ENCODE peak calls at places on chromosomes 1 and 21, in seven cellular contexts. P, Y, B, W, Z, I and C are unnamed samples.
A peak's percentile ranks its signal among the peaks of the same experiment; 100 is the strongest.

GRCh38 chr21:27422435-27422834 is 455.5 kb upstream of the ADAMTS5 start:
- DNase-seq in P (no peak), Y (no peak), B (peak; percentile 14), W (no peak), Z (peak; percentile 47), I (no peak), C (no peak)

GRCh38 chr21:40386301-40386911 is 460.6 kb downstream of the DSCAM start:
- DNase-seq in P (peak; percentile 56), Y (no peak), B (no peak), W (peak; percentile 69), Z (no peak), I (peak; percentile 81), C (peak; percentile 24)

GRCh38 chr1:31183126-31183525 is 56.6 kb downstream of the NKAIN1 start:
- DNase-seq in P (no peak), Y (no peak), B (no peak), W (no peak), Z (no peak), I (no peak), C (no peak)

GRCh38 chr1:59768752-59769411 is 45.9 kb upstream of the HOOK1 start:
- DNase-seq in P (peak; percentile 9), Y (no peak), B (no peak), W (no peak), Z (no peak), I (no peak), C (peak; percentile 86)

GRCh38 chr1:39952359-39953110 is 2.4 kb upstream of the MFSD2A start:
- DNase-seq in P (no peak), Y (no peak), B (no peak), W (peak; percentile 42), Z (peak; percentile 28), I (no peak), C (no peak)

GRCh38 chr21:44414291-44415072 is 40.8 kb upstream of the LRRC3 start:
- DNase-seq in P (no peak), Y (no peak), B (no peak), W (no peak), Z (no peak), I (peak; percentile 50), C (no peak)

GRCh38 chr1:64245495-64245894 is 42.1 kb downstream of the UBE2U start:
- DNase-seq in P (no peak), Y (no peak), B (no peak), W (no peak), Z (no peak), I (no peak), C (no peak)

GRCh38 chr1:245645406-245645805 is 490.6 kb downstream of the KIF26B start:
- DNase-seq in P (no peak), Y (no peak), B (no peak), W (no peak), Z (no peak), I (no peak), C (no peak)

GRCh38 chr1:27357281-27358037 is 9.3 kb downstream of the MAP3K6 start:
- DNase-seq in P (peak; percentile 77), Y (peak; percentile 65), B (peak; percentile 65), W (peak; percentile 79), Z (peak; percentile 33), I (peak; percentile 89), C (peak; percentile 37)

GRCh38 chr21:45411810-45412206 is 6.8 kb downstream of the COL18A1 start:
- DNase-seq in P (no peak), Y (no peak), B (no peak), W (no peak), Z (no peak), I (no peak), C (no peak)

GRCh38 chr1:35298464-35298863 is 30.0 kb downstream of the ZMYM4 start:
- DNase-seq in P (peak; percentile 40), Y (peak; percentile 15), B (peak; percentile 68), W (peak; percentile 31), Z (peak; percentile 45), I (no peak), C (no peak)

GRCh38 chr1:223320959-223321358 is 43.0 kb downstream of the SUSD4 start:
- DNase-seq in P (no peak), Y (no peak), B (no peak), W (no peak), Z (no peak), I (no peak), C (no peak)

GRCh38 chr1:78673120-78673519 is 23.5 kb downstream of the IFI44 start:
- DNase-seq in P (no peak), Y (no peak), B (no peak), W (no peak), Z (no peak), I (no peak), C (no peak)

DNA sequence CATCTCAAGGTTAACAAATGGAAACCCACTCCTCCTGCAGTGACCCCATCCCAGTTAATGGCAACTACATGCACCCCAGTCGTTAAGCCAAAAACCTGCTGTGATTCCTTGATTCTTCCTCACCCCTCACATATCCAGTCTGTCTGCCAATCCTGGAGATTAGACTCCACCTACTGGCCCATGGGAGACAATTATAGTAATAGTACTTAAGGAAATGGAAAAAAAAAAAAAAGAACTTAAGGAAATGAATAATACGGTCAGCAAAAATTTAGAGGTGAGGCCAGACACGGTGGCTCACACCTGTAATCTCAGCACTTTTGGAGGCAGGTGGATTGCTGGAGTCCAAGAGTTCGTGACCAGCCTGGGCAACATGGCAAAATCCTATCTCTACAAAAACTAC is 7.0 kb downstream of the NOL9 start:
- DNase-seq in P (no peak), Y (no peak), B (peak; percentile 51), W (no peak), Z (no peak), I (no peak), C (no peak)
- TF ChIP-seq CTCF in P (no peak), Y (no peak), B (peak; percentile 40), W (no peak), Z (no peak), I (no peak), C (peak; percentile 48)

DNA sequence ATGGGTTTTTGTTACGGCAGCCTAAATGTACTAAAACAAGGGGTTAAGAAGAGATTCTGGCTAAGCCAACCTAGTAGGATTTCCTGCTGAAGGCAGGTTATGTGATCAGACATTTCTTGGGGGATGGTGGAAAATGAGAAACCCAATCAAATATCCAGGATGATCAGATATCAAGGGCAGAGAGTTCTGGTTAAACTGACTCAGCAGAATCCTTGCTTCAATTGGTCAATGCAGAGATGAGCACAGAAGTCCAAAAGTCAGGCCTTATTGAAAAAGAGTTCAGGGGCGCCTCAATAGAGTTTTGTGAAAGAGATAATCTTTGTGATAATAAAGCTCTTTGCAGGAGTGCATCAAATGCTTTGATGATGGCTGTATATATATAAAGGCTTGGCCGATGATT is 237.1 kb downstream of the AMY1C start:
- DNase-seq in P (no peak), Y (no peak), B (no peak), W (no peak), Z (no peak), I (no peak), C (no peak)
- TF ChIP-seq CTCF in P (no peak), Y (no peak), B (no peak), W (no peak), Z (no peak), I (no peak), C (no peak)

DNA sequence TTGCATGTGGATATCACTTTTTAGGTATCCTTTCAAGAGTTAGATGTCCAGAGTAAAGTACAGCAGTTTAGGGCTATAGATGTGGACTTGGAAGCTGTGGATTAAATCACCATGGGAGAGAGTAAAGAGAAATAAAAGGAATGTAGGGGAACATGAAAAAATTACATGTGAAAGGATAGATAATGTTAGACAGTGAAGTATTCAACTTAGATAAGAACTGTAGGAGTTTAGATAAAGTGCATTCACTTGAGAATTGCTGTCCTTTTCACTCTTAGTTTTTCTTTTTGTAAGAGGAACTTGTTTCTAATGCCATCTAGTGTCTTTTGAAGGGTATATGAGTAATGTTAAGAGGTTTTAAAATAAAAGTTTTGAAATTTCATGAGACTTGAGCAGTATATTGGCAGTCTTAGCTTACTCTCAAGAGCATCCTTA is 40.1 kb downstream of the MAST2 start:
- DNase-seq in P (no peak), Y (no peak), B (peak; percentile 77), W (no peak), Z (peak; percentile 52), I (no peak), C (peak; percentile 8)
- TF ChIP-seq CTCF in P (no peak), Y (no peak), B (peak; percentile 43), W (peak; percentile 23), Z (peak; percentile 54), I (peak; percentile 35), C (peak; percentile 47)

GRCh38 chr1:172286629-172287076 is 133.8 kb upstream of the C1orf105 start:
- DNase-seq in P (no peak), Y (peak; percentile 20), B (peak; percentile 95), W (no peak), Z (peak; percentile 97), I (no peak), C (peak; percentile 59)
- TF ChIP-seq CTCF in P (no peak), Y (no peak), B (no peak), W (no peak), Z (peak; percentile 13), I (no peak), C (no peak)